ENCODE peak calls at places on chromosomes 5 and 9, in eight cellular contexts. Q is SK-N-SH, B is MM.1S, K is left lung, Z is lower lobe of right lung, I is pancreas, M is adrenal gland, N is GM23338. O is an unnamed sample. For H3K4me1, the result is how much of the 10 kb centered on the place peaks cover.

GRCh38 chr9:114484854-114485443 is 20.3 kb downstream of the WHRN start:
- DNase-seq in Q (no peak), B (peak), K (no peak), Z (no peak), I (no peak), M (peak), N (no peak), O (no peak)

GRCh38 chr5:117982691-117983090 is 1005.7 kb downstream of the DTWD2 start:
- DNase-seq in Q (no peak), B (no peak), K (no peak), Z (no peak), I (no peak), M (no peak), N (peak), O (no peak)

GRCh38 chr5:80656425-80656824 is 1.6 kb upstream of the DHFR start:
- DNase-seq in Q (no peak), B (no peak), K (no peak), Z (no peak), I (no peak), M (no peak), N (peak), O (no peak)

GRCh38 chr5:180688326-180689070 is 39.1 kb upstream of the FLT4 start:
- DNase-seq in Q (no peak), B (no peak), K (no peak), Z (no peak), I (no peak), M (no peak), N (no peak), O (no peak)

GRCh38 chr9:2134391-2134790 is 119.2 kb downstream of the SMARCA2 start:
- DNase-seq in Q (no peak), B (no peak), K (no peak), Z (no peak), I (no peak), M (no peak), N (no peak), O (no peak)

GRCh38 chr9:69195681-69196080 is 21.6 kb downstream of the TJP2 start:
- DNase-seq in Q (no peak), B (no peak), K (no peak), Z (no peak), I (no peak), M (peak), N (no peak), O (no peak)

GRCh38 chr9:12656803-12657202 is 36.4 kb upstream of the TYRP1 start:
- DNase-seq in Q (no peak), B (no peak), K (no peak), Z (no peak), I (no peak), M (no peak), N (no peak), O (no peak)

GRCh38 chr9:99807276-99807852 is 14.3 kb upstream of the NR4A3 start:
- DNase-seq in Q (peak), B (peak), K (peak), Z (peak), I (peak), M (peak), N (peak), O (peak)

GRCh38 chr5:142491679-142492078 is 166.9 kb upstream of the SPRY4 start:
- DNase-seq in Q (no peak), B (no peak), K (no peak), Z (no peak), I (no peak), M (no peak), N (no peak), O (no peak)

GRCh38 chr5:82349651-82350050 is 71.5 kb upstream of the RPS23 start:
- DNase-seq in Q (peak), B (peak), K (no peak), Z (no peak), I (no peak), M (no peak), N (peak), O (no peak)

GRCh38 chr9:93094294-93095204 is 1.5 kb upstream of the CARD19 start:
- DNase-seq in Q (no peak), B (peak), K (peak), Z (peak), I (peak), M (peak), N (peak), O (peak)

GRCh38 chr9:93096811-93097382 is 880 bp downstream of the CARD19 start:
- DNase-seq in Q (no peak), B (peak), K (peak), Z (no peak), I (peak), M (no peak), N (no peak), O (no peak)

GRCh38 chr9:93095205-93096130 is 549 bp upstream of the CARD19 start:
- DNase-seq in Q (peak), B (peak), K (peak), Z (peak), I (peak), M (peak), N (peak), O (peak)

GRCh38 chr9:93097496-93098205 is 1.6 kb downstream of the CARD19 start:
- DNase-seq in Q (no peak), B (no peak), K (peak), Z (peak), I (peak), M (peak), N (no peak), O (no peak)

GRCh38 chr9:93096131-93096802 is at the start of gene CARD19:
- DNase-seq in Q (no peak), B (peak), K (peak), Z (peak), I (no peak), M (peak), N (peak), O (peak)
- TF ChIP-seq CTCF in Q (peak), B (no peak), K (no peak), Z (no peak), I (no peak), M (no peak), N (no peak), O (no peak)

GRCh38 chr5:139148986-139149385 is 49.2 kb downstream of the SIL1 start:
- DNase-seq in Q (no peak), B (no peak), K (no peak), Z (no peak), I (no peak), M (peak), N (no peak), O (no peak)

GRCh38 chr5:139151902-139152301 is 46.3 kb downstream of the SIL1 start:
- DNase-seq in Q (no peak), B (no peak), K (no peak), Z (no peak), I (no peak), M (peak), N (peak), O (no peak)

GRCh38 chr5:139149477-139150199 is 48.5 kb downstream of the SIL1 start:
- DNase-seq in Q (no peak), B (no peak), K (no peak), Z (no peak), I (no peak), M (peak), N (no peak), O (no peak)

GRCh38 chr5:139148306-139148705 is 49.9 kb downstream of the SIL1 start:
- DNase-seq in Q (no peak), B (no peak), K (no peak), Z (no peak), I (peak), M (peak), N (no peak), O (no peak)

GRCh38 chr5:139150359-139150999 is 47.7 kb downstream of the SIL1 start:
- DNase-seq in Q (no peak), B (no peak), K (no peak), Z (no peak), I (no peak), M (peak), N (no peak), O (no peak)
- H3K4me1 ChIP-seq in Q (under half), B (under half), K (under half), Z (under half), I (under half), M (under half), N (under half), O (under half)

GRCh38 chr5:114903767-114904166 is 265.9 kb downstream of the TRIM36 start:
- DNase-seq in Q (no peak), B (no peak), K (no peak), Z (no peak), I (no peak), M (no peak), N (no peak), O (no peak)

DNA sequence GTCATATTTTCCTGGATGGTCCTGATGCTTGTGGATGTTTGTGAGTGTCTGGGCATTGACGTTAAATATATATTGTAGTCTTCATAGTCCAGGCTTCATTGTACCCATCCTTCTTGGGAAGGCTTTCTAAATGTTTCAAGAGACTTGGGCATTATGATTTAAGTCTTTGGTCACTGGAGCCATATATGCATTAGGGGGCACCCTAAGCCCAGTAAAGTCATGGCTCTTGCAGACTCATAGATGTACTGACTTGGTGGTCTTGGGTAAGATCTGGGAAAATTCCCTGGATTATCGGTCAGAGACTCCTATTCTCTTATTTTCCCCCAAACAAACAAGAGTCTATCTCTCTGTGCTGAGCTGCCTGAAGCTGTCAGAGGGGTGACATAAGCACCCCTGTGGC is 271.1 kb downstream of the TRIM36 start:
- DNase-seq in Q (no peak), B (no peak), K (no peak), Z (no peak), I (no peak), M (no peak), N (peak), O (no peak)
- TF ChIP-seq CTCF in Q (no peak), B (no peak), K (no peak), Z (no peak), I (no peak), M (no peak), N (peak), O (no peak)

DNA sequence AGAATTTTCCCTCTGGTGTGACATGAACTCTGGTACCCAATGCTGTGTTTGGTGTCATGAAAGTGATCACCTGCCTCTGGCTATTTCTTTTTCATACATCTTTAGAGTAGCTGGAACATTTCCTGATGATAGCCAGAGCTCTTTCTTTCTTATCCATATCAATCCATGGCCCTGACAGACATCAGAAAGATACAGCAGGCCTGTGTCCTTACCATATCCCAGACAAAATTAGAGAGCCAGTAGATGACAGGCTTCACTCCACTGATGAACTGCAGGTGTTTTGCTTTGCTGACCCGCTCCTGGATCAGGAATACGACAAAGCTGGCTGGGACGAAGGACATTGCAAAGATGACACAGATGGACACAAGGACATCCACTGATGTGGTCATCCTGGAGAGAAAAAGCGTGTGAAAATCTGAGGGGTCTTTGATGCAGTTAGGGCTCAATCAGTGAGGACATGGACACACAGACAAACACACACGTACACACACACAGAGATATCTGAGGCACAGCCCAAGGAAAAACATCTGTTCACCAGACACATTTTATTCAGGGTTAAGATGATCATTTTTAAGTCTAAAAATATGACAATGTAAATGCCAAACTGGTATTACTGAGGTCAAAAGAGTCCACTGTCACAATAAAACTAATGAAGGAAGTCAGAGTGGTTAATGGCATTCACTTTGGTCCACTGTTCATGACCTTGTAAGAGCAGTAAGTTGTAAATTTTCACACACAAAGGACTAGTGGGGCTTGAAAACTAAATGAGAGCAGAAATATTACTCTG is 34.5 kb downstream of the NIPSNAP3B start:
- DNase-seq in Q (peak), B (no peak), K (no peak), Z (no peak), I (no peak), M (no peak), N (no peak), O (no peak)
- H3K4me1 ChIP-seq in Q (half or more), B (under half), K (under half), Z (under half), I (under half), M (under half), N (under half), O (under half)

O was measured in ovary.